ENCODE peak calls at places on chromosomes 12 and 14, in six cellular contexts. V is tibial artery, Q is progenitor cell of endocrine pancreas, X is body of pancreas, A is uterus, J is AG10803. C is an unnamed sample.

GRCh38 chr12:64304571-64304970 is 82.5 kb upstream of the KICS2 start:
- DNase-seq in A (no peak), V (no peak), Q (no peak), J (no peak), X (no peak), C (no peak)

GRCh38 chr12:14723763-14724162 is 27.4 kb upstream of the GUCY2C start:
- DNase-seq in A (peak; percentile 23), V (peak; percentile 23), Q (no peak), J (peak; percentile 59), X (peak; percentile 67), C (peak; percentile 37)

GRCh38 chr12:123748171-123748570 is 13.9 kb upstream of the DNAH10 start:
- DNase-seq in V (no peak), X (no peak), A (no peak), Q (no peak), J (no peak), C (no peak)

GRCh38 chr12:56951582-56952339 is 5.6 kb downstream of the RDH16 start:
- DNase-seq in X (no peak), Q (no peak), J (no peak), V (no peak), A (no peak), C (no peak)

GRCh38 chr12:75944097-75944904 is 87.3 kb downstream of the PHLDA1 start:
- DNase-seq in Q (no peak), J (peak; percentile 86), V (no peak), X (no peak), A (no peak), C (no peak)

GRCh38 chr14:92945544-92945943 is 22.6 kb downstream of the CHGA start:
- DNase-seq in J (no peak), V (no peak), A (no peak), X (no peak), Q (no peak), C (no peak)

GRCh38 chr14:81256289-81256960 is 35.7 kb upstream of the GTF2A1 start:
- DNase-seq in Q (no peak), V (no peak), X (no peak), J (no peak), A (no peak), C (no peak)

GRCh38 chr14:85300119-85300518 is 229.8 kb upstream of the FLRT2 start:
- DNase-seq in X (peak; percentile 19), Q (no peak), J (no peak), V (no peak), A (no peak), C (no peak)

GRCh38 chr12:109430244-109430643 is 46.9 kb downstream of the KCTD10 start:
- DNase-seq in A (no peak), Q (no peak), V (no peak), J (no peak), X (no peak), C (no peak)

GRCh38 chr12:55637467-55637866 is 775 bp downstream of the OR10P1 start:
- DNase-seq in V (no peak), Q (no peak), A (no peak), J (no peak), X (no peak), C (no peak)

GRCh38 chr12:92649511-92650227 is 53.1 kb upstream of the PLEKHG7 start:
- DNase-seq in J (peak; percentile 93), X (peak; percentile 77), A (peak; percentile 67), V (peak; percentile 37), Q (peak; percentile 44), C (peak; percentile 55)

GRCh38 chr12:31280183-31280582 is 45.8 kb downstream of the SINHCAF start:
- DNase-seq in J (no peak), X (no peak), Q (no peak), A (peak; percentile 35), V (no peak), C (no peak)

GRCh38 chr12:42444192-42444943 is 118.4 kb downstream of the PPHLN1 start:
- DNase-seq in Q (no peak), X (no peak), A (no peak), J (no peak), V (no peak), C (no peak)

GRCh38 chr12:42440608-42441007 is 114.6 kb downstream of the PPHLN1 start:
- DNase-seq in A (no peak), J (no peak), V (no peak), Q (no peak), X (no peak), C (no peak)

GRCh38 chr12:42442888-42443287 is 116.9 kb downstream of the PPHLN1 start:
- DNase-seq in J (no peak), A (no peak), Q (no peak), V (no peak), X (no peak), C (no peak)

GRCh38 chr12:42445891-42446290 is 119.9 kb downstream of the PPHLN1 start:
- DNase-seq in V (no peak), Q (no peak), A (no peak), X (no peak), J (no peak), C (no peak)

DNA sequence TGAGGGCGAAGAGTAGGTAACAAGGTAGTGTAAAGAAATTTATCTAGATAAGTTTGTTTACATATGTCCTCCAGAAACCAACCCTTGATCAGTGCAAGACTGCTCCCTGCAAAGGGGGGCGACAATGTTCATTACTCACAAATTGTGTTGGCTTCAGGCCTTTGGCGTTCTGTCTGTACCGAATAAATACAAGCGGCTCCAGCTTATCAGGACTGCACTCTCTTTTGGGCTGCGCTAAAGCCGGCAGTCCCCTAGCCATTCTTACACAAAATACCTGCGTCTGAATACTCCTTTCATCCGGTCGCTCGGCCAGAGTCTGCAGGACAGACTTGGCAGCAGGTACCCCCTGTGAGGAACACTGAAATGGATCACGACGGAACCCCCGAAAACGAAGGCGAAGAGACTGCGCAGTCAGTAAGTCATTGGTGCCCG is 116.4 kb downstream of the PPHLN1 start:
- DNase-seq in V (no peak), X (no peak), Q (peak; percentile 10), J (no peak), A (no peak), C (no peak)
- TF ChIP-seq CTCF in V (no peak), X (no peak), Q (no peak), J (no peak), A (no peak), C (no peak)

DNA sequence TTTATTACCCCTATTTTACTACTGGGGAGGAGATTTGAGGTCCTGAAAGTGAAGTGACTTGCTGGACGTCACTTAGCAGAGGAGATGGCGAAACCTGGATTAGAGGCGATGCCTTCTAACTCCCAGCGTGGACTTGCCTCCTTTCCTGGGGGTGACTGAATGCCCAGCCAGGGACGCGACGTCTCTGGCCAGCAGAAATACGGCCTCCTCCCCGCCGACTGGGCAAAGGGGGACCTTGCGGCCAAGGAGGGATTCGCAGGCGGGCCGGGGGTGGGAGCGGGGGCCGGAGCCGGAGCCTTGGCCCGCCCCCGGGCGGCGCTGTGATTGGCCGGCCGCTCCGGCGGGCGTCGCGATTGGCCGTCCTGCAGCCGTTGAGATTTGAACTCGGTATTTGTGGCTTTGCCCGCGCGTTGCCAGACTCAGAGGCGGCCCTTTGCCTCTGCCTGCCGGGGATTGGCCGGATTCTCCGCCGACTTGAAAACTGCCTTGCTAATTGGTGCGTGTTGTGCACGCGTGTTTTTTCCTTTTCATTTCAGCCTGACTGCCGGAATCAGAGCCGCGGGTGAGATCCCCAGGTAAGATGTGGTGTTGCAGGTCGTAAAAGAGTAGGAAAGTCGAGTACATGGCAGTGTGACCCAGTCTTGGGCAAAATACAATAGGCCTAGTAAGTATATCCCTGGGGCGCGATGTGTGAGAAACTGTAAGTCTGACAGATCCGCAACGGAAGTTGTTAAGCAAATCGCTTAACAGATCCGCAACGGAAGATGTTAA is at the start of gene NCAPD2:
- DNase-seq in X (peak; percentile 95), J (peak; percentile 92), V (peak; percentile 97), A (peak; percentile 92), Q (peak; percentile 96), C (peak; percentile 95)
- TF ChIP-seq CTCF in X (peak; percentile 40), J (peak; percentile 1), V (peak; percentile 65), A (peak; percentile 37), Q (peak; percentile 46), C (no peak)

GRCh38 chr14:95998656-95999055 is 40.5 kb upstream of the C14orf132 start:
- DNase-seq in Q (no peak), J (peak; percentile 50), X (no peak), V (no peak), A (no peak), C (no peak)
- TF ChIP-seq CTCF in Q (peak; percentile 41), J (peak; percentile 66), X (peak; percentile 36), V (peak; percentile 62), A (peak; percentile 34), C (no peak)

GRCh38 chr14:22657861-22658260 is 13.7 kb upstream of the OR6J1 start:
- DNase-seq in A (no peak), J (peak; percentile 44), V (no peak), X (peak; percentile 10), Q (no peak), C (no peak)
- TF ChIP-seq CTCF in A (no peak), J (peak; percentile 52), V (no peak), X (peak; percentile 38), Q (peak; percentile 26), C (peak; percentile 35)

GRCh38 chr12:103807561-103808238 is 33.3 kb downstream of the NT5DC3 start:
- DNase-seq in X (no peak), A (no peak), V (no peak), J (no peak), Q (no peak), C (no peak)
- TF ChIP-seq CTCF in X (no peak), A (no peak), V (no peak), J (no peak), Q (no peak), C (no peak)

DNA sequence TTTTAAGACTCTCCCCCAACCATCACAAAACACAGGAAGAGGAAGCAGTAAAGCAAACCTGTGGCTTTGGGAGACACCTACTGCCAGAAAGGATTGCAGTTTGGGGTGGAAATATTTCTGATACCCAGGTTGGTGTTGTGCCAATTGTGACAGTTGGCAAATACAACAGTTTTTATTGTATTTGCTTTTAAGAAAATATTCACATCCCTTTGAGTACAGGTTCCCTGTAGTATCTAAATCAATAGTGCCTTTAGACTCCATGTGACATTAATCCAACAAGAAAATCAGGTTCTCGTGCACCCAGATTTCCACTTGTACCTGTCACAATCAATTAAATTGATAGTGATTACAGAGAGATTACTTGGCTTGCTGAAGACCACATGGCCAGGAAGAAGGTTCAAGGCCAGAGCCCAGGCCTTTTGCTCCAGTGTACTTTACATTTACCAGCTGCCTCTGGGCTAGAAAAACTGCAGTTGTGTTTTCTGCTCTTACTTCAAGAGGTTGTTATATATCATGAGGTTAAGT is 361.2 kb downstream of the ATP23 start:
- DNase-seq in J (no peak), X (peak; percentile 40), V (no peak), Q (no peak), A (no peak), C (no peak)
- TF ChIP-seq CTCF in J (no peak), X (peak; percentile 7), V (no peak), Q (no peak), A (no peak), C (no peak)

DNA sequence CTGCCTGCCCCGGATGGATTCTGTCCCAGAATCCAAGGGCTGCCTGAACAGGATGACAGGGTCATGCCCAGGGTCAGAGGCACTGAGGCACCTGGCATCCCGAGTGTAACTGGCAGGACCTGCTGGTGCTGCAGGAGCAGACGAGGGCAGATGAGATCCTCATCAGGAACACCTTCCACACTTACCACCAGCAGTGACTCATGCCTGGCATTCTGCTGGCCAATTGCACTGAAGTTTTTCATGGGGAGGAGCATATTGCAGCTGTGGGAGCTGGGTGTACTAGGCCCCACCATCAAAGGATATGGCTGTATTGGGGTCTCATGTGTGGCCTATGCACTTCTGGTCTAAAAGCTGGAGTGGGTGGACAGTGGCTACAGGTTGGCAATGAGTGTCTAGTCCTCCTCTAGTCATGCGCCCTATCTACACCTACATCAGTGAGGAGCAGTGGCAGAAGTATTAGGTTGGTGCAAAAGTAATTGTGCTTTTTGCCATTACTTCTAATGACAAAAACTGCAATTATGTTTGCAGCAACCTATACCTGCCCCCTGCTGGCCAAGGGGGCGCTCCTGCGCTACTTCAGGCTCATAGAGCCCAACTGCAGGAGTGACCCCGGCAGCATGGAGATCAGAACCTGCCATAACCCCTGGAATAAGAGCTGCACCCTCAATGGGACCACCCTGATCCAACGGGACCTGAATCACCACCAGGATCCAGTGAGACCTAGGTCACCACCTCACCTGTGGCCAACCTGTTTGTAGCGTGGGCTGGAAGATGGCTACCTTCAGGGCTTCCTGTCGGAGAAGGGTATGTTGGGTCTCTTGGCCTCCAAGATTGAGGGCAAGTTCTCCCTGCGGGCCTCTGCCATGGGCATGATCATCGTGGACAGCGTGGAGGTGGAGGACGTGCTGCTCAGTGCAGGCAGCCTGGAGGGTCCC is 8.0 kb upstream of the C12orf42 start:
- DNase-seq in A (no peak), V (no peak), X (peak; percentile 26), Q (peak; percentile 26), J (no peak), C (no peak)
- TF ChIP-seq CTCF in A (no peak), V (no peak), X (peak; percentile 28), Q (peak; percentile 70), J (peak; percentile 2), C (peak; percentile 35)